ENCODE peak calls at places on chromosomes 1 and 21, in four cellular contexts. One of them, this sample, is unnamed.

GRCh38 chr1:108560430-108561144 is 687 bp downstream of the EEIG2 start:
- DNase-seq in HCT116: peak
- DNase-seq in Panc1: no peak
- DNase-seq in HepG2: peak
- DNase-seq in this sample: peak

GRCh38 chr1:10784998-10785854 is 11.2 kb downstream of the CASZ1 start:
- DNase-seq in HCT116: no peak
- DNase-seq in Panc1: no peak
- DNase-seq in HepG2: no peak
- DNase-seq in this sample: no peak

GRCh38 chr1:5738911-5739462 is 253.2 kb downstream of the NPHP4 start:
- DNase-seq in HCT116: no peak
- DNase-seq in Panc1: no peak
- DNase-seq in HepG2: no peak
- DNase-seq in this sample: no peak

GRCh38 chr21:25118648-25119047 is 488.6 kb downstream of the MRPL39 start:
- DNase-seq in HCT116: no peak
- DNase-seq in Panc1: no peak
- DNase-seq in HepG2: no peak
- DNase-seq in this sample: no peak

GRCh38 chr1:18722270-18722669 is 91.6 kb downstream of the PAX7 start:
- DNase-seq in HCT116: no peak
- DNase-seq in Panc1: no peak
- DNase-seq in HepG2: no peak
- DNase-seq in this sample: no peak

GRCh38 chr1:21317035-21317689 is 26.9 kb upstream of the ECE1 start:
- DNase-seq in HCT116: no peak
- DNase-seq in Panc1: no peak
- DNase-seq in HepG2: no peak
- DNase-seq in this sample: no peak

GRCh38 chr1:27637052-27637451 is 2.1 kb upstream of the FGR start:
- DNase-seq in HCT116: no peak
- DNase-seq in Panc1: no peak
- DNase-seq in HepG2: no peak
- DNase-seq in this sample: no peak

GRCh38 chr1:31736675-31737074 is 27.5 kb downstream of the ADGRB2 start:
- DNase-seq in HCT116: no peak
- DNase-seq in Panc1: no peak
- DNase-seq in HepG2: no peak
- DNase-seq in this sample: no peak

GRCh38 chr21:33971492-33972013 is 55.9 kb upstream of the ATP5PO start:
- DNase-seq in HCT116: no peak
- DNase-seq in Panc1: peak
- DNase-seq in HepG2: peak
- DNase-seq in this sample: no peak

GRCh38 chr1:93775224-93775623 is 93.6 kb upstream of the BCAR3 start:
- DNase-seq in HCT116: peak
- DNase-seq in Panc1: no peak
- DNase-seq in HepG2: no peak
- DNase-seq in this sample: no peak

GRCh38 chr1:38690790-38691189 is 168.8 kb downstream of the RRAGC start:
- DNase-seq in HCT116: no peak
- DNase-seq in Panc1: no peak
- DNase-seq in HepG2: no peak
- DNase-seq in this sample: no peak

GRCh38 chr1:163171826-163172225 is 30.9 kb downstream of the RGS5 start:
- DNase-seq in HCT116: no peak
- DNase-seq in Panc1: no peak
- DNase-seq in HepG2: no peak
- DNase-seq in this sample: no peak

GRCh38 chr1:163169553-163169952 is 33.2 kb downstream of the RGS5 start:
- DNase-seq in HCT116: no peak
- DNase-seq in Panc1: no peak
- DNase-seq in HepG2: no peak
- DNase-seq in this sample: no peak

GRCh38 chr1:163170975-163171676 is 31.6 kb downstream of the RGS5 start:
- DNase-seq in HCT116: no peak
- DNase-seq in Panc1: no peak
- DNase-seq in HepG2: no peak
- DNase-seq in this sample: no peak

GRCh38 chr1:163172596-163172995 is 30.1 kb downstream of the RGS5 start:
- DNase-seq in HCT116: no peak
- DNase-seq in Panc1: no peak
- DNase-seq in HepG2: no peak
- DNase-seq in this sample: no peak

GRCh38 chr1:163170331-163170730 is 32.4 kb downstream of the RGS5 start:
- DNase-seq in HCT116: no peak
- DNase-seq in Panc1: no peak
- DNase-seq in HepG2: no peak
- DNase-seq in this sample: no peak
- TF ChIP-seq TCF7L2 in HCT116: no peak
- TF ChIP-seq TCF7L2 in Panc1: no peak
- TF ChIP-seq TCF7L2 in HepG2: no peak
- TF ChIP-seq TCF7L2 in this sample: no peak

GRCh38 chr21:38567577-38568360 is 69.5 kb upstream of the ERG start:
- DNase-seq in HCT116: no peak
- DNase-seq in Panc1: no peak
- DNase-seq in HepG2: no peak
- DNase-seq in this sample: no peak
- TF ChIP-seq TCF7L2 in HCT116: no peak
- TF ChIP-seq TCF7L2 in Panc1: no peak
- TF ChIP-seq TCF7L2 in HepG2: no peak
- TF ChIP-seq TCF7L2 in this sample: no peak

DNA sequence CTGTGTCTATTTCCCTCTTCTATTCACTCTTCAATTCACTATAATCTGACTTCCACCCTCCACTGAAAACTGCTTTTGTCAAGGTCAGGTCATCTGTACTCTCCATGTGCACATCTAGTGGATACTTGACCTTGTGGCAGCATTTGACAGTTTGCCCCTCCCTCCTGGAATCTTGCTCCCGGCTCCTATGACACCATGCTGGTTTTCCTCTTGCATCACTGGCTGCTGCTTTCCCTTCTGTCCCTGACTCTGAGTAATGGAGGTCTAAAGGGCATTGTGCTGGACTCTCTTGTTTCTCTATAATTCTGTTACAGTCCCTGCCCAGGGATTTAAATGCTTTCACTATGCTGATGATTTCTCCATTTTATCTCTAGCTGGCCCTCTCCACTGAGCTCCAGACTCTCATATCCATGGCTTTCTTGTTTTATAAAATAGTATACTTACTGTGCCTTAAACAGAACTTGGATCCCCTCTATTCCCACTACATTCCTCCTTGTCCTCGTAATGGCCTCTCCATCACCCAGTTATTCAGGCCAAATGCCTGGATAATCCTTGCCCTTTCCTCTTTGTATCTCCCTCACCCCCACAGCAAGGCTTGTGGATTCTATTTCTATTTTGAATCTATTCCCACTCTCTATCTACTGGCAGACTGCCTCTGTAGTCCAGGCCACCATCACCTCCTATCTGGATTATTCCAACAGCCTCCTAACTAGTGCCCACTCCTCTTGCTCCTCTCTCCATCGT is 36.8 kb upstream of the PODN start:
- DNase-seq in HCT116: no peak
- DNase-seq in Panc1: no peak
- DNase-seq in HepG2: peak
- DNase-seq in this sample: peak
- TF ChIP-seq TCF7L2 in HCT116: no peak
- TF ChIP-seq TCF7L2 in Panc1: no peak
- TF ChIP-seq TCF7L2 in HepG2: no peak
- TF ChIP-seq TCF7L2 in this sample: no peak

GRCh38 chr1:75310067-75310466 is 175.9 kb downstream of the LHX8 start:
- DNase-seq in HCT116: no peak
- DNase-seq in Panc1: no peak
- DNase-seq in HepG2: no peak
- DNase-seq in this sample: no peak
- TF ChIP-seq TCF7L2 in HCT116: no peak
- TF ChIP-seq TCF7L2 in Panc1: no peak
- TF ChIP-seq TCF7L2 in HepG2: no peak
- TF ChIP-seq TCF7L2 in this sample: no peak